ENCODE peak calls at places on chromosomes 11 and 22, in eight cellular contexts. P is CD8-positive, alpha-beta T cell; Y is stimulated activated naive CD8-positive, alpha-beta T cell treated with anti-CD3 and anti-CD28 coated beads, Interleukin-15, amount 100 ng/mL, for 72 hours; A is activated gamma-delta T cell; Q is iris pigment epithelial cell; L is NCI-H748 treated with DMSO at 0.1 percent for 48 hours; C is stimulated activated CD8-positive, alpha-beta memory T cell treated with anti-CD3 and anti-CD28 coated beads, Interleukin-12 subunit alpha, Interleukin-12 subunit beta, amount 100 ng/mL, for 4 hours; S is neuronal stem cell. V is an unnamed sample.

GRCh38 chr11:64359712-64360402 is 895 bp downstream of the RPS6KA4 start:
- DNase-seq in C (no peak), A (no peak), P (peak), Y (no peak), L (no peak), S (no peak), Q (no peak), V (no peak)

GRCh38 chr22:22067192-22067591 is 84.6 kb upstream of the TOP3B start:
- DNase-seq in P (no peak), Y (no peak), Q (no peak), L (no peak), C (no peak), S (no peak), A (no peak), V (no peak)

GRCh38 chr11:102325088-102325487 is 7.8 kb downstream of the BIRC3 start:
- DNase-seq in Q (no peak), A (no peak), L (no peak), S (no peak), C (no peak), P (no peak), Y (no peak), V (no peak)

GRCh38 chr11:73493838-73494598 is 103.9 kb downstream of the FAM168A start:
- DNase-seq in C (no peak), P (no peak), Q (peak), A (no peak), Y (no peak), L (no peak), S (peak), V (no peak)

GRCh38 chr11:94563848-94564442 is 3.2 kb upstream of the PIWIL4 start:
- DNase-seq in Y (no peak), S (no peak), Q (no peak), L (no peak), C (no peak), A (no peak), P (no peak), V (no peak)

GRCh38 chr22:41074466-41074865 is 17.9 kb upstream of the EP300 start:
- DNase-seq in Y (no peak), L (no peak), C (no peak), Q (no peak), A (no peak), S (no peak), P (no peak), V (no peak)

GRCh38 chr22:20239063-20239950 is 28.8 kb downstream of the RTN4R start:
- DNase-seq in Y (peak), P (peak), S (no peak), A (peak), Q (peak), C (no peak), L (no peak), V (peak)

GRCh38 chr22:44901301-44901700 is 108.5 kb downstream of the PHF21B start:
- DNase-seq in Y (no peak), L (no peak), Q (peak), A (no peak), S (no peak), C (no peak), P (no peak), V (no peak)

GRCh38 chr11:65981101-65981740 is 19.7 kb downstream of the SART1 start:
- DNase-seq in Y (no peak), P (no peak), C (no peak), S (no peak), L (no peak), Q (no peak), A (no peak), V (no peak)

GRCh38 chr11:36509265-36509664 is 807 bp downstream of the TRAF6 start:
- DNase-seq in Y (peak), P (peak), S (peak), C (no peak), Q (peak), L (no peak), A (no peak), V (peak)

GRCh38 chr11:64620286-64620962 is 29.4 kb downstream of the SLC22A12 start:
- DNase-seq in L (no peak), S (no peak), A (no peak), Q (no peak), Y (no peak), P (no peak), C (no peak), V (peak)

GRCh38 chr11:57358991-57359390 is 20.8 kb downstream of the P2RX3 start:
- DNase-seq in S (no peak), C (no peak), Q (no peak), A (no peak), Y (no peak), L (no peak), P (no peak), V (no peak)

GRCh38 chr11:95704865-95705264 is 84.7 kb downstream of the FAM76B start:
- DNase-seq in S (no peak), L (peak), Y (no peak), C (no peak), A (no peak), P (no peak), Q (no peak), V (no peak)

GRCh38 chr11:125174686-125175085 is 10.1 kb downstream of the PKNOX2 start:
- DNase-seq in A (no peak), S (no peak), P (no peak), C (no peak), Q (no peak), L (no peak), Y (no peak), V (no peak)

GRCh38 chr22:23410411-23410810 is 169.7 kb downstream of the IGLL1 start:
- DNase-seq in P (no peak), A (no peak), C (no peak), Q (no peak), Y (no peak), S (no peak), L (no peak), V (no peak)

GRCh38 chr22:31045900-31046587 is 35.1 kb upstream of the SMTN start:
- DNase-seq in S (no peak), L (no peak), A (no peak), Q (no peak), P (no peak), C (no peak), Y (no peak), V (no peak)

GRCh38 chr11:47518212-47518959 is 34.5 kb downstream of the CELF1 start:
- DNase-seq in A (no peak), L (no peak), Q (no peak), S (no peak), P (no peak), Y (no peak), C (no peak), V (no peak)

GRCh38 chr11:93817426-93818348 is 32.7 kb downstream of the VSTM5 start:
- DNase-seq in Q (no peak), L (no peak), Y (no peak), A (no peak), S (no peak), C (no peak), P (no peak), V (no peak)

GRCh38 chr11:116505466-116506247 is 267.1 kb downstream of the BUD13 start:
- DNase-seq in S (no peak), P (no peak), C (no peak), L (no peak), Y (no peak), Q (no peak), A (no peak), V (no peak)

GRCh38 chr11:107549253-107549953 is 16.1 kb downstream of the ALKBH8 start:
- DNase-seq in Y (peak), L (peak), A (no peak), C (no peak), S (no peak), P (peak), Q (peak), V (peak)

GRCh38 chr22:44119669-44120313 is 60.9 kb upstream of the PARVG start:
- DNase-seq in A (no peak), Q (no peak), S (no peak), P (no peak), L (no peak), Y (no peak), C (no peak), V (no peak)

GRCh38 chr11:8333431-8334401 is 70.0 kb upstream of the LMO1 start:
- DNase-seq in S (no peak), C (no peak), P (no peak), L (no peak), A (no peak), Y (no peak), Q (peak), V (no peak)

GRCh38 chr11:43447124-43447523 is 88.4 kb downstream of the TTC17 start:
- DNase-seq in P (no peak), Y (no peak), Q (no peak), C (no peak), S (no peak), L (no peak), A (no peak), V (no peak)

GRCh38 chr11:34525887-34526657 is 12.5 kb upstream of the ELF5 start:
- DNase-seq in C (no peak), A (no peak), Q (no peak), S (no peak), L (no peak), P (no peak), Y (no peak), V (no peak)

V was measured in nephron progenitor cell.